ENCODE peak calls at places on chromosomes 7 and 10, in five cellular contexts. E, H, G, Y and K are unnamed samples.

GRCh38 chr10:92691042-92691590 is 1.4 kb downstream of the HHEX start:
- DNase-seq in E (no peak), G (no peak), Y (no peak), H (peak), K (no peak)

GRCh38 chr7:92916751-92917369 is 80.5 kb upstream of the CDK6 start:
- DNase-seq in E (no peak), G (peak), Y (no peak), H (no peak), K (no peak)

GRCh38 chr10:20970044-20970443 is 72.9 kb upstream of the NEBL start:
- DNase-seq in G (no peak), Y (no peak), H (no peak), E (no peak), K (no peak)

GRCh38 chr10:60434418-60435046 is 44.9 kb upstream of the ANK3 start:
- DNase-seq in H (peak), Y (peak), E (peak), G (peak), K (peak)

GRCh38 chr10:120514035-120514620 is 57.1 kb downstream of the PLPP4 start:
- DNase-seq in G (peak), E (peak), Y (no peak), H (no peak), K (peak)

GRCh38 chr7:130940326-130940725 is 206.3 kb upstream of the KLF14 start:
- DNase-seq in G (no peak), H (no peak), Y (no peak), E (no peak), K (no peak)

GRCh38 chr7:57177856-57178767 is 45.9 kb upstream of the ZNF479 start:
- DNase-seq in Y (no peak), H (no peak), E (no peak), G (no peak), K (no peak)

GRCh38 chr7:44385384-44386138 is 60.2 kb upstream of the CAMK2B start:
- DNase-seq in E (no peak), G (no peak), Y (no peak), H (no peak), K (no peak)

GRCh38 chr7:621572-622285 is 102.1 kb upstream of the PDGFA start:
- DNase-seq in H (no peak), E (no peak), G (no peak), Y (no peak), K (no peak)